ENCODE peak calls at places on chromosomes 2 and 18, in seven cellular contexts. T is body of pancreas; P is ovary; S is activated T-cell treated with anti-CD3 and anti-CD28 coated beads, Interleukin-2, amount 50 U/mL, for 72 hours; Z is germinal center; R is ELR; K is activated naive CD8-positive, alpha-beta T cell treated with anti-CD3 and anti-CD28 coated beads, Interleukin-2, amount 50 U/mL, for 16 hours. V is an unnamed sample.

GRCh38 chr2:230254152-230254881 is 28.8 kb downstream of the SP140 start:
- DNase-seq in T (no peak), P (no peak), S (peak; percentile 52), Z (no peak), R (no peak), K (no peak), V (no peak)

GRCh38 chr2:61471905-61472805 is 1.3 kb upstream of the USP34 start:
- DNase-seq in T (peak; percentile 28), P (no peak), S (no peak), Z (peak; percentile 24), R (peak; percentile 52), K (no peak), V (no peak)

GRCh38 chr2:24930768-24931167 is 10.7 kb upstream of the ADCY3 start:
- DNase-seq in T (no peak), P (no peak), S (no peak), Z (peak; percentile 33), R (peak; percentile 43), K (no peak), V (no peak)

GRCh38 chr2:72579595-72580180 is 246.1 kb downstream of the EXOC6B start:
- DNase-seq in T (no peak), P (no peak), S (no peak), Z (peak; percentile 2), R (peak; percentile 72), K (no peak), V (no peak)

GRCh38 chr2:186894478-186894877 is 45.5 kb upstream of the ZSWIM2 start:
- DNase-seq in T (no peak), P (no peak), S (no peak), Z (no peak), R (no peak), K (no peak), V (no peak)

GRCh38 chr2:101151141-101151858 is at the start of gene TBC1D8:
- DNase-seq in T (peak; percentile 92), P (peak; percentile 93), S (peak; percentile 72), Z (peak; percentile 88), R (peak; percentile 91), K (peak; percentile 34), V (peak; percentile 86)

GRCh38 chr2:149538138-149538833 is 49.3 kb downstream of the MMADHC start:
- DNase-seq in T (no peak), P (no peak), S (no peak), Z (no peak), R (peak; percentile 11), K (no peak), V (no peak)

GRCh38 chr2:120770641-120771040 is 35.0 kb downstream of the GLI2 start:
- DNase-seq in T (no peak), P (no peak), S (no peak), Z (no peak), R (no peak), K (no peak), V (no peak)

GRCh38 chr18:50559750-50560680 is at the start of gene MAPK4:
- DNase-seq in T (peak; percentile 65), P (peak; percentile 65), S (peak; percentile 31), Z (peak; percentile 45), R (no peak), K (no peak), V (peak; percentile 29)

GRCh38 chr2:236899945-236900640 is 185.6 kb upstream of the COPS8 start:
- DNase-seq in T (no peak), P (no peak), S (no peak), Z (no peak), R (no peak), K (no peak), V (no peak)

GRCh38 chr2:55090702-55091101 is 40.5 kb upstream of the RTN4 start:
- DNase-seq in T (no peak), P (no peak), S (no peak), Z (no peak), R (peak; percentile 59), K (no peak), V (no peak)

GRCh38 chr2:242027676-242028450 is 158.3 kb downstream of the RTP5 start:
- DNase-seq in T (no peak), P (peak; percentile 6), S (no peak), Z (no peak), R (no peak), K (no peak), V (peak; percentile 7)

GRCh38 chr2:158518083-158518482 is 61.3 kb downstream of the PKP4 start:
- DNase-seq in T (no peak), P (no peak), S (no peak), Z (no peak), R (no peak), K (no peak), V (no peak)

V was measured in mucosa of gallbladder.